ENCODE peak calls at places on chromosomes 16 and 17, in nine cellular contexts. One of them, this sample, is unnamed.

GRCh38 chr17:79082311-79083190 is 7.9 kb downstream of the ENGASE start:
- DNase-seq in GM12878: no peak
- DNase-seq in HCT116: peak
- DNase-seq in endothelial cell of umbilical vein: peak
- DNase-seq in K562: peak
- DNase-seq in H1: peak
- DNase-seq in HepG2: peak
- DNase-seq in A549: peak
- DNase-seq in SK-N-SH: peak
- DNase-seq in this sample: peak

GRCh38 chr16:86251682-86252081 is 258.6 kb upstream of the FOXF1 start:
- DNase-seq in GM12878: no peak
- DNase-seq in HCT116: no peak
- DNase-seq in endothelial cell of umbilical vein: no peak
- DNase-seq in K562: no peak
- DNase-seq in H1: no peak
- DNase-seq in HepG2: no peak
- DNase-seq in A549: no peak
- DNase-seq in SK-N-SH: no peak
- DNase-seq in this sample: no peak

GRCh38 chr17:21283482-21284318 is 811 bp upstream of the MAP2K3 start:
- DNase-seq in GM12878: no peak
- DNase-seq in HCT116: peak
- DNase-seq in endothelial cell of umbilical vein: no peak
- DNase-seq in K562: no peak
- DNase-seq in H1: no peak
- DNase-seq in HepG2: no peak
- DNase-seq in A549: no peak
- DNase-seq in SK-N-SH: peak
- DNase-seq in this sample: peak

GRCh38 chr17:28896884-28897768 is at the start of gene FLOT2:
- DNase-seq in GM12878: no peak
- DNase-seq in HCT116: no peak
- DNase-seq in endothelial cell of umbilical vein: peak
- DNase-seq in K562: peak
- DNase-seq in H1: peak
- DNase-seq in HepG2: peak
- DNase-seq in A549: peak
- DNase-seq in SK-N-SH: peak
- DNase-seq in this sample: peak

GRCh38 chr17:42675348-42675983 is 1.3 kb downstream of the PLEKHH3 start:
- DNase-seq in GM12878: no peak
- DNase-seq in HCT116: no peak
- DNase-seq in endothelial cell of umbilical vein: no peak
- DNase-seq in K562: peak
- DNase-seq in H1: peak
- DNase-seq in HepG2: no peak
- DNase-seq in A549: no peak
- DNase-seq in SK-N-SH: peak
- DNase-seq in this sample: peak

GRCh38 chr17:65301184-65301583 is 164.0 kb downstream of the RGS9 start:
- DNase-seq in GM12878: no peak
- DNase-seq in HCT116: no peak
- DNase-seq in endothelial cell of umbilical vein: no peak
- DNase-seq in K562: no peak
- DNase-seq in H1: no peak
- DNase-seq in HepG2: no peak
- DNase-seq in A549: no peak
- DNase-seq in SK-N-SH: no peak
- DNase-seq in this sample: no peak

GRCh38 chr16:78368121-78369102 is 269.0 kb downstream of the WWOX start:
- DNase-seq in GM12878: no peak
- DNase-seq in HCT116: no peak
- DNase-seq in endothelial cell of umbilical vein: no peak
- DNase-seq in K562: no peak
- DNase-seq in H1: no peak
- DNase-seq in HepG2: no peak
- DNase-seq in A549: no peak
- DNase-seq in SK-N-SH: no peak
- DNase-seq in this sample: no peak

GRCh38 chr17:73480740-73481139 is 163.5 kb downstream of the SDK2 start:
- DNase-seq in GM12878: no peak
- DNase-seq in HCT116: no peak
- DNase-seq in endothelial cell of umbilical vein: no peak
- DNase-seq in K562: no peak
- DNase-seq in H1: no peak
- DNase-seq in HepG2: no peak
- DNase-seq in A549: no peak
- DNase-seq in SK-N-SH: no peak
- DNase-seq in this sample: peak

GRCh38 chr17:67156269-67157199 is 88.5 kb downstream of the HELZ start:
- DNase-seq in GM12878: no peak
- DNase-seq in HCT116: no peak
- DNase-seq in endothelial cell of umbilical vein: no peak
- DNase-seq in K562: no peak
- DNase-seq in H1: no peak
- DNase-seq in HepG2: no peak
- DNase-seq in A549: no peak
- DNase-seq in SK-N-SH: no peak
- DNase-seq in this sample: peak

GRCh38 chr16:81806696-81807095 is 27.6 kb downstream of the PLCG2 start:
- DNase-seq in GM12878: no peak
- DNase-seq in HCT116: no peak
- DNase-seq in endothelial cell of umbilical vein: no peak
- DNase-seq in K562: no peak
- DNase-seq in H1: no peak
- DNase-seq in HepG2: no peak
- DNase-seq in A549: no peak
- DNase-seq in SK-N-SH: no peak
- DNase-seq in this sample: no peak

GRCh38 chr17:76240461-76241204 is at the start of gene RNF157:
- DNase-seq in GM12878: no peak
- DNase-seq in HCT116: no peak
- DNase-seq in endothelial cell of umbilical vein: peak
- DNase-seq in K562: peak
- DNase-seq in H1: peak
- DNase-seq in HepG2: peak
- DNase-seq in A549: peak
- DNase-seq in SK-N-SH: peak
- DNase-seq in this sample: peak

GRCh38 chr17:43085489-43085888 is 39.7 kb downstream of the BRCA1 start:
- DNase-seq in GM12878: no peak
- DNase-seq in HCT116: peak
- DNase-seq in endothelial cell of umbilical vein: peak
- DNase-seq in K562: no peak
- DNase-seq in H1: no peak
- DNase-seq in HepG2: peak
- DNase-seq in A549: peak
- DNase-seq in SK-N-SH: no peak
- DNase-seq in this sample: no peak

GRCh38 chr16:83744521-83744981 is 63.2 kb upstream of the HSBP1 start:
- DNase-seq in GM12878: no peak
- DNase-seq in HCT116: no peak
- DNase-seq in endothelial cell of umbilical vein: no peak
- DNase-seq in K562: no peak
- DNase-seq in H1: no peak
- DNase-seq in HepG2: no peak
- DNase-seq in A549: no peak
- DNase-seq in SK-N-SH: no peak
- DNase-seq in this sample: peak
- H3K4me3 ChIP-seq in GM12878: no peak
- H3K4me3 ChIP-seq in HCT116: no peak
- H3K4me3 ChIP-seq in endothelial cell of umbilical vein: no peak
- H3K4me3 ChIP-seq in K562: no peak
- H3K4me3 ChIP-seq in H1: no peak
- H3K4me3 ChIP-seq in HepG2: no peak
- H3K4me3 ChIP-seq in A549: no peak
- H3K4me3 ChIP-seq in SK-N-SH: no peak
- H3K4me3 ChIP-seq in this sample: no peak

DNA sequence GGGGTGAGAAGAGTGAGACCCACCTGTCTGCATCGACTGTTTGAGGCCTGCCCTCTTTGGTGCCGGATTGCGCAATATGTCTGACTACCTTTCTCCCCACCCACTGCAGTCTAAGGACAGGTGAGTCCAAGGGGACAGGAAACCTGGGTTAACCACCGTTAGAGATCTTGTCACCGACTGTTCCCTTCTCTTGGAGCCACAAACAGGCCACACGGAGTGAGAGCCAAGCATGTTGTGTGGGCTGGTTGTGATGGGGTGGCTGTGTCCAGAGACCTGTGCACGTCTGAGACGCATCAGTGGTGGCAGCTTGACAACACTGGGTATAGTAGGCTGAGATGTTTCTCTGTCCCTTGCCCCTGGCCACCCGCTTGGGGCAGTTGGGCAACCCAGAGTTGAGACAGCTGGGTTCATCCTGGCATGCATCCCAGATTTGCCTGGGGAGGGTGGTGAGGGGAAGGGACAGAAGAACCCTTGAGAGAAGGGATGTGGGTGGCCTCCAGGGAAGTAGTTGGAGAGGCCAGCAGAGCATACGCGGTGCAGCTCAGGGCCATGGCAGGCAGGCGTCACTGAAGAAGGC is 21.4 kb downstream of the MPRIP start:
- DNase-seq in GM12878: no peak
- DNase-seq in HCT116: no peak
- DNase-seq in endothelial cell of umbilical vein: no peak
- DNase-seq in K562: no peak
- DNase-seq in H1: no peak
- DNase-seq in HepG2: no peak
- DNase-seq in A549: peak
- DNase-seq in SK-N-SH: no peak
- DNase-seq in this sample: no peak
- TF ChIP-seq MAX in GM12878: no peak
- TF ChIP-seq MAX in HCT116: no peak
- TF ChIP-seq MAX in endothelial cell of umbilical vein: no peak
- TF ChIP-seq MAX in K562: no peak
- TF ChIP-seq MAX in H1: no peak
- TF ChIP-seq MAX in HepG2: no peak
- TF ChIP-seq MAX in A549: no peak
- TF ChIP-seq MAX in SK-N-SH: no peak
- TF ChIP-seq MAX in this sample: no peak

GRCh38 chr17:7176870-7177209 is 2.3 kb downstream of the ASGR1 start:
- DNase-seq in GM12878: no peak
- DNase-seq in HCT116: no peak
- DNase-seq in endothelial cell of umbilical vein: no peak
- DNase-seq in K562: no peak
- DNase-seq in H1: no peak
- DNase-seq in HepG2: no peak
- DNase-seq in A549: no peak
- DNase-seq in SK-N-SH: peak
- DNase-seq in this sample: no peak
- H3K4me3 ChIP-seq in GM12878: no peak
- H3K4me3 ChIP-seq in HCT116: no peak
- H3K4me3 ChIP-seq in endothelial cell of umbilical vein: peak
- H3K4me3 ChIP-seq in K562: no peak
- H3K4me3 ChIP-seq in H1: peak
- H3K4me3 ChIP-seq in HepG2: peak
- H3K4me3 ChIP-seq in A549: peak
- H3K4me3 ChIP-seq in SK-N-SH: peak
- H3K4me3 ChIP-seq in this sample: no peak

DNA sequence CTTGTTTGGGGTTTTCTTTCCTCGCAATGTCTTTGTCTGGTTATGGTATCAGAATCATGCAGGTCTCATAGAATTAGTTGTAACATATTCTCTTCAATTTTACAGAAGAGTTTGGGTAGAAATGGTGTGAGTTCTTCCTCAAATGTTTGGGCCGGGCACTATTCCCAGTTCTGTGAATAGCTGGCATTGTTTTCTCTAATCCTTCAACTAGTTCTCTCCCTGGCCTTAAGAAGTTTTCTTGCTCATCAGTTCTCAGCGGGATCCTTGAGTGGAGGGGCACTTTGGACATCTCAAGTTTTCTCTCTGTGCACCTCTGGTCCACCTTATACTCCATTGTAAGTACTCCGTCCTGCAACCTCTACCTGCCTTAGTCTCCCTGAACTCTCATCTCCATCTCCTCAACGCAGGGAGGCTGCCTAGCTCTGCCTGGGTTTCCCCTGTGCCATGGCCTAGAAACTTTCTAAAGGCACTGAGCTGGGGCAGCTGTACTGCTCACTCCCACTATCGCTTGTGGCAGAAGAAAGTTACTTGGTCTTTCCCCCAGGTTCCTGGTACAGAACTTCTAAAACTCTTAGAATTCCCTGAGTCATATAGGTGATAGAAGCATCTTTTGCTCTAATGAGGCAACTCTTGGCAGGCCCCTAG is 16.9 kb downstream of the NSMCE1 start:
- DNase-seq in GM12878: no peak
- DNase-seq in HCT116: no peak
- DNase-seq in endothelial cell of umbilical vein: no peak
- DNase-seq in K562: no peak
- DNase-seq in H1: no peak
- DNase-seq in HepG2: no peak
- DNase-seq in A549: no peak
- DNase-seq in SK-N-SH: no peak
- DNase-seq in this sample: no peak
- TF ChIP-seq MAX in GM12878: no peak
- TF ChIP-seq MAX in HCT116: no peak
- TF ChIP-seq MAX in endothelial cell of umbilical vein: no peak
- TF ChIP-seq MAX in K562: no peak
- TF ChIP-seq MAX in H1: no peak
- TF ChIP-seq MAX in HepG2: no peak
- TF ChIP-seq MAX in A549: no peak
- TF ChIP-seq MAX in SK-N-SH: no peak
- TF ChIP-seq MAX in this sample: no peak

This sample was measured in NB4.